ENCODE peak calls at places on chromosomes 6 and 20, in seven cellular contexts. S, L, N, W, K, F and I are unnamed samples.
A peak's percentile ranks its signal among the peaks of the same experiment; 100 is the strongest.

GRCh38 chr6:100506651-100507050 is 41.9 kb upstream of the SIM1 start:
- DNase-seq in S (no peak), L (no peak), N (no peak), W (no peak), K (no peak), F (no peak), I (no peak)

GRCh38 chr6:74578339-74578738 is 627.5 kb downstream of the COL12A1 start:
- DNase-seq in S (peak; percentile 2), L (no peak), N (peak; percentile 20), W (no peak), K (no peak), F (no peak), I (no peak)

GRCh38 chr20:53399592-53400335 is 193.9 kb downstream of the ZNF217 start:
- DNase-seq in S (no peak), L (no peak), N (no peak), W (no peak), K (no peak), F (no peak), I (no peak)

GRCh38 chr20:63628246-63628975 is 1.5 kb upstream of the GMEB2 start:
- DNase-seq in S (peak; percentile 56), L (peak; percentile 75), N (peak; percentile 60), W (peak; percentile 30), K (peak; percentile 72), F (peak; percentile 66), I (peak; percentile 82)

GRCh38 chr6:46581459-46582177 is 71.0 kb downstream of the CYP39A1 start:
- DNase-seq in S (peak; percentile 3), L (no peak), N (no peak), W (no peak), K (no peak), F (no peak), I (no peak)

GRCh38 chr6:47016916-47017315 is 25.2 kb downstream of the ADGRF1 start:
- DNase-seq in S (no peak), L (no peak), N (no peak), W (no peak), K (no peak), F (no peak), I (no peak)

GRCh38 chr20:32203556-32204484 is 3.7 kb downstream of the PLAGL2 start:
- DNase-seq in S (peak; percentile 94), L (no peak), N (no peak), W (no peak), K (no peak), F (no peak), I (no peak)

GRCh38 chr6:130459316-130459715 is 93.5 kb downstream of the TMEM200A start:
- DNase-seq in S (no peak), L (no peak), N (no peak), W (no peak), K (no peak), F (no peak), I (no peak)

GRCh38 chr20:13670160-13670559 is 31.4 kb upstream of the TASP1 start:
- DNase-seq in S (no peak), L (no peak), N (no peak), W (no peak), K (no peak), F (no peak), I (no peak)

GRCh38 chr20:53032021-53033001 is 60.2 kb downstream of the TSHZ2 start:
- DNase-seq in S (peak; percentile 85), L (no peak), N (no peak), W (no peak), K (no peak), F (no peak), I (no peak)

GRCh38 chr20:22411568-22412450 is 172.6 kb downstream of the FOXA2 start:
- DNase-seq in S (peak; percentile 84), L (peak; percentile 84), N (no peak), W (no peak), K (peak; percentile 29), F (no peak), I (no peak)

GRCh38 chr6:163599136-163599535 is 184.6 kb downstream of the QKI start:
- DNase-seq in S (no peak), L (no peak), N (no peak), W (no peak), K (no peak), F (no peak), I (no peak)

GRCh38 chr20:62844182-62844581 is 17.4 kb downstream of the TCFL5 start:
- DNase-seq in S (no peak), L (no peak), N (no peak), W (no peak), K (no peak), F (no peak), I (no peak)

GRCh38 chr6:88814909-88815308 is 148.5 kb downstream of the RNGTT start:
- DNase-seq in S (peak; percentile 40), L (no peak), N (no peak), W (no peak), K (peak; percentile 37), F (no peak), I (no peak)

GRCh38 chr6:414447-414846 is 22.9 kb downstream of the IRF4 start:
- DNase-seq in S (no peak), L (no peak), N (no peak), W (no peak), K (no peak), F (no peak), I (no peak)

GRCh38 chr20:41738584-41739193 is 120.5 kb upstream of the CHD6 start:
- DNase-seq in S (peak; percentile 34), L (peak; percentile 50), N (peak; percentile 47), W (no peak), K (peak; percentile 46), F (peak; percentile 43), I (peak; percentile 96)

GRCh38 chr20:39885975-39886649 is 802.9 kb downstream of the MAFB start:
- DNase-seq in S (peak; percentile 77), L (peak; percentile 62), N (peak; percentile 36), W (no peak), K (peak; percentile 68), F (peak; percentile 6), I (no peak)

GRCh38 chr20:56343861-56344381 is 14.9 kb upstream of the FAM210B start:
- DNase-seq in S (no peak), L (peak; percentile 12), N (no peak), W (no peak), K (no peak), F (peak; percentile 47), I (peak; percentile 61)

GRCh38 chr20:2840967-2841531 is 504 bp downstream of the VPS16 start:
- DNase-seq in S (peak; percentile 21), L (peak; percentile 67), N (no peak), W (no peak), K (peak; percentile 23), F (peak; percentile 44), I (peak; percentile 28)

GRCh38 chr6:110748458-110748857 is 66.8 kb downstream of the CDK19 start:
- DNase-seq in S (no peak), L (no peak), N (no peak), W (no peak), K (no peak), F (no peak), I (no peak)